ENCODE peak calls at places on chromosomes 12 and 14, in four cellular contexts. V is hepatocyte, K is stomach, N is esophagus squamous epithelium. O is an unnamed sample.

GRCh38 chr12:56151672-56152131 is 685 bp upstream of the MYL6B start:
- DNase-seq in V (peak), K (peak), N (no peak), O (peak)

GRCh38 chr12:92398565-92399309 is 253.1 kb upstream of the BTG1 start:
- DNase-seq in V (no peak), K (no peak), N (no peak), O (no peak)

GRCh38 chr12:25822281-25822680 is 136.2 kb upstream of the RASSF8 start:
- DNase-seq in V (no peak), K (no peak), N (no peak), O (no peak)

GRCh38 chr14:100988411-100988900 is 84.9 kb upstream of the RTL1 start:
- DNase-seq in V (no peak), K (no peak), N (no peak), O (no peak)

GRCh38 chr14:103031956-103032355 is 25.4 kb downstream of the CDC42BPB start:
- DNase-seq in V (peak), K (peak), N (no peak), O (no peak)

GRCh38 chr12:26798013-26798412 is 35.0 kb downstream of the ITPR2 start:
- DNase-seq in V (no peak), K (no peak), N (no peak), O (no peak)

GRCh38 chr12:110100315-110100970 is 23.7 kb upstream of the IFT81 start:
- DNase-seq in V (peak), K (peak), N (no peak), O (peak)

GRCh38 chr12:25054783-25055144 is 105.9 kb upstream of the BCAT1 start:
- DNase-seq in V (no peak), K (no peak), N (no peak), O (peak)

GRCh38 chr12:1812650-1813302 is 7.6 kb upstream of the LRTM2 start:
- DNase-seq in V (peak), K (peak), N (no peak), O (no peak)
- TF ChIP-seq CTCF in V (no peak), K (no peak), N (no peak), O (no peak)

GRCh38 chr12:80269953-80270552 is 170.7 kb downstream of the OTOGL start:
- DNase-seq in V (peak), K (no peak), N (no peak), O (no peak)
- TF ChIP-seq CTCF in V (peak), K (peak), N (peak), O (peak)

DNA sequence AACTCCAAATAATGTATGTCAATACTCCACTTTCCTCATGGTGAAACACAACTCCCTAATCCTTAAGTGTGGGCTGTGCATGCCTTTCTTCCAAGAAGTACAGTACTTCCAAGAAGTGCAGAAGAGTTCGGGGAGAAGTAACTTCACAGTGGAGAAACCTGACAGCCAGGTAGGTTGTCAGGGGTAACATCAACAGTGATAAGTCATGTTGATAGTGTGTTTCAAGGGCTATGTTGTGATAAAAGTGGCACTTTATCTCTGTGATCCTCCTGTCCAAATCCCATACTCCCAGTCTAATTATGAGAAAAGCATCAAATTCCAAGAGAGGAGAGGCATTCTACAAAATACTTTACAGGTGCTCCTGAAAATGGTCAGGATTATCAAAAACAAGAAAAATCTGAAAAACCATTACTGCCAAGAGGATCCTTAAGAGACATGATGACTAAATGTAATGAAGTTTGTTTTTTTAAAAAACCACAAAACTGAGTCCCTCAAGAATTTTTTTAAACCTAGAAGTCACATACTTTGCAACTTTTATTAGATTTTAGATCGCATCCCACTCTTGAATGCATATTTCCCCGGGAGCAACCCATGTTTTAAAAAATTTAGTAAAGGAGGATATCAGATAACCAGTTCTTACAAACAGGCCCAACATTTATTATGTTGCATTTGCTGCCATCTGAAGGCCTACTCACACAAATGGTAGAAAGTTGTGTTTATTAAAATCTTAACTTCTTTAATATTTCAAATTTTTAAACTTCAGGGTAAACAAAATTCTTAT is 44.5 kb upstream of the CCT2 start:
- DNase-seq in V (no peak), K (no peak), N (no peak), O (no peak)
- TF ChIP-seq CTCF in V (no peak), K (no peak), N (no peak), O (no peak)

GRCh38 chr12:122158700-122159285 is 15.2 kb downstream of the IL31 start:
- DNase-seq in V (no peak), K (no peak), N (no peak), O (no peak)

GRCh38 chr12:122159879-122160278 is 14.1 kb downstream of the IL31 start:
- DNase-seq in V (no peak), K (no peak), N (no peak), O (no peak)

GRCh38 chr12:122161682-122162081 is 12.3 kb downstream of the IL31 start:
- DNase-seq in V (no peak), K (no peak), N (no peak), O (no peak)

GRCh38 chr12:122162976-122163375 is 11.0 kb downstream of the IL31 start:
- DNase-seq in V (no peak), K (no peak), N (no peak), O (no peak)

GRCh38 chr12:122160761-122161160 is 13.3 kb downstream of the IL31 start:
- DNase-seq in V (no peak), K (no peak), N (no peak), O (no peak)
- TF ChIP-seq CTCF in V (no peak), K (no peak), N (no peak), O (no peak)

GRCh38 chr12:57166971-57167371 is 19.6 kb upstream of the LRP1-AS start:
- DNase-seq in V (no peak), K (no peak), N (no peak), O (no peak)
- TF ChIP-seq CTCF in V (no peak), K (no peak), N (no peak), O (no peak)

DNA sequence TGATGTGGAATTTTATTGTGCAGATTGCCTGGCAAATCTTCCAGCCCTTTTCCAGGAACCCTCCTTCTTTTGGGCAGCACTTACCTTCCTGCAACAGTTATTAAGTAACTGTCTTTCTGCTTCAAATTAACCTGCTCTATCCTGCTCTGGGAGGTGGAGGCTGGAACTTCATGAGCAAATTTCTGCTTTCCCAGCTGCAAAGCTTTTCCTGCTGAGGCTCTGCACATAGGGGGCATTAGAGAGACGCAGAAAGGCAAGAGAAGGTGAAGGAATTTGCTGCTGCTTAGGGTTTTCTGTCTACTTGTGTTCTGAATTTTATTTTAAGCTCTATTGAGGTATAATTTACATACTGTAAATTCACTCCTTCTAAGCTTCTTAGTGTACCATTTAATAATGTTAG is 259.2 kb downstream of the PCNX1 start:
- DNase-seq in V (peak), K (no peak), N (no peak), O (no peak)
- TF ChIP-seq CTCF in V (peak), K (no peak), N (peak), O (no peak)